ENCODE peak calls at places on chromosomes 2 and 18, in eight cellular contexts. Q is CD14-positive monocyte; B is central memory CD4-positive, alpha-beta T cell; X is CD4-positive, alpha-beta memory T cell; T is ureter; F is ELR; O is activated CD8-positive, alpha-beta memory T cell treated with anti-CD3 and anti-CD28 coated beads, Interleukin-2, amount 50 U/mL, for 4 hours; S is body of pancreas. N is an unnamed sample.

GRCh38 chr18:63082661-63083531 is 236.7 kb downstream of the BCL2 start:
- DNase-seq in Q (no peak), B (no peak), X (no peak), T (no peak), F (peak), O (no peak), S (no peak), N (no peak)

GRCh38 chr2:100959225-100959880 is 42.7 kb upstream of the RPL31 start:
- DNase-seq in Q (no peak), B (no peak), X (no peak), T (no peak), F (peak), O (no peak), S (peak), N (no peak)

GRCh38 chr2:168530980-168531379 is 74.9 kb downstream of the CERS6 start:
- DNase-seq in Q (no peak), B (no peak), X (no peak), T (no peak), F (peak), O (no peak), S (no peak), N (no peak)

GRCh38 chr2:233711312-233712008 is 1.2 kb upstream of the UGT1A5 start:
- DNase-seq in Q (no peak), B (peak), X (peak), T (peak), F (peak), O (peak), S (peak), N (no peak)

GRCh38 chr2:60148717-60149116 is 404.7 kb downstream of the BCL11A start:
- DNase-seq in Q (no peak), B (no peak), X (no peak), T (no peak), F (no peak), O (no peak), S (no peak), N (peak)

GRCh38 chr18:10687161-10687925 is 161.5 kb downstream of the NAPG start:
- DNase-seq in Q (no peak), B (no peak), X (no peak), T (no peak), F (peak), O (no peak), S (no peak), N (peak)

GRCh38 chr2:42622943-42623676 is 54.7 kb downstream of the MTA3 start:
- DNase-seq in Q (no peak), B (no peak), X (no peak), T (no peak), F (no peak), O (no peak), S (no peak), N (no peak)

GRCh38 chr18:80103231-80103630 is 5.8 kb upstream of the ADNP2 start:
- DNase-seq in Q (no peak), B (no peak), X (no peak), T (no peak), F (peak), O (no peak), S (no peak), N (peak)

GRCh38 chr2:226137201-226137811 is 662.3 kb downstream of the IRS1 start:
- DNase-seq in Q (no peak), B (no peak), X (no peak), T (no peak), F (peak), O (no peak), S (no peak), N (no peak)

GRCh38 chr2:207183506-207183905 is 17.8 kb upstream of the KLF7 start:
- DNase-seq in Q (no peak), B (no peak), X (no peak), T (no peak), F (no peak), O (no peak), S (no peak), N (no peak)

GRCh38 chr2:10473121-10473756 is 25.1 kb upstream of the ODC1 start:
- DNase-seq in Q (peak), B (no peak), X (no peak), T (no peak), F (no peak), O (no peak), S (no peak), N (no peak)

GRCh38 chr18:33201509-33201926 is 239.0 kb downstream of the CCDC178 start:
- DNase-seq in Q (no peak), B (no peak), X (no peak), T (no peak), F (no peak), O (no peak), S (peak), N (no peak)

GRCh38 chr2:235098736-235099494 is 147.1 kb downstream of the SH3BP4 start:
- DNase-seq in Q (no peak), B (no peak), X (no peak), T (no peak), F (no peak), O (no peak), S (no peak), N (no peak)

GRCh38 chr2:74576151-74576755 is 21.7 kb downstream of the DOK1 start:
- DNase-seq in Q (no peak), B (no peak), X (no peak), T (no peak), F (no peak), O (no peak), S (no peak), N (no peak)

GRCh38 chr18:68721681-68722583 is 7.0 kb upstream of the TMX3 start:
- DNase-seq in Q (no peak), B (peak), X (peak), T (no peak), F (no peak), O (no peak), S (no peak), N (no peak)

GRCh38 chr2:241629762-241630435 is 7.1 kb downstream of the THAP4 start:
- DNase-seq in Q (no peak), B (no peak), X (no peak), T (no peak), F (no peak), O (no peak), S (no peak), N (no peak)

GRCh38 chr2:173657996-173658717 is 303.5 kb downstream of the CDCA7 start:
- DNase-seq in Q (no peak), B (no peak), X (no peak), T (no peak), F (peak), O (no peak), S (no peak), N (no peak)

GRCh38 chr2:3575534-3576324 is 669 bp downstream of the RPS7 start:
- DNase-seq in Q (no peak), B (peak), X (peak), T (no peak), F (no peak), O (no peak), S (peak), N (no peak)

GRCh38 chr18:63395503-63395902 is 26.8 kb downstream of the VPS4B start:
- DNase-seq in Q (no peak), B (no peak), X (no peak), T (no peak), F (no peak), O (no peak), S (no peak), N (no peak)

GRCh38 chr2:21404827-21405625 is 281.3 kb downstream of the TDRD15 start:
- DNase-seq in Q (no peak), B (no peak), X (no peak), T (no peak), F (peak), O (no peak), S (no peak), N (no peak)

GRCh38 chr2:159209341-159210306 is 76.9 kb downstream of the WDSUB1 start:
- DNase-seq in Q (no peak), B (peak), X (peak), T (peak), F (no peak), O (peak), S (no peak), N (no peak)

GRCh38 chr2:61411109-61411508 is 59.8 kb downstream of the USP34 start:
- DNase-seq in Q (no peak), B (no peak), X (no peak), T (no peak), F (no peak), O (no peak), S (peak), N (no peak)

GRCh38 chr2:54336136-54336976 is 80.3 kb upstream of the TSPYL6 start:
- DNase-seq in Q (no peak), B (no peak), X (no peak), T (no peak), F (peak), O (no peak), S (no peak), N (peak)

GRCh38 chr18:10760986-10761385 is 235.2 kb downstream of the NAPG start:
- DNase-seq in Q (no peak), B (no peak), X (no peak), T (no peak), F (no peak), O (no peak), S (no peak), N (no peak)

GRCh38 chr2:66441651-66442365 is 6.9 kb downstream of the MEIS1 start:
- DNase-seq in Q (no peak), B (no peak), X (no peak), T (no peak), F (peak), O (no peak), S (no peak), N (no peak)

GRCh38 chr18:27005589-27005988 is 140.1 kb upstream of the AQP4 start:
- DNase-seq in Q (no peak), B (no peak), X (no peak), T (no peak), F (peak), O (no peak), S (no peak), N (no peak)

GRCh38 chr2:41720702-41721344 is 327.0 kb upstream of the PKDCC start:
- DNase-seq in Q (no peak), B (no peak), X (no peak), T (no peak), F (peak), O (no peak), S (no peak), N (no peak)

GRCh38 chr2:240429872-240430491 is 5.5 kb upstream of the GPC1 start:
- DNase-seq in Q (peak), B (no peak), X (no peak), T (peak), F (no peak), O (peak), S (peak), N (no peak)

GRCh38 chr2:70959851-70960832 is 18.3 kb upstream of the ANKRD53 start:
- DNase-seq in Q (no peak), B (no peak), X (no peak), T (peak), F (no peak), O (peak), S (peak), N (peak)

GRCh38 chr2:171793691-171794678 is 100.1 kb downstream of the SLC25A12 start:
- DNase-seq in Q (no peak), B (no peak), X (no peak), T (no peak), F (no peak), O (no peak), S (no peak), N (no peak)

GRCh38 chr2:157792345-157793052 is 83.6 kb downstream of the ACVR1 start:
- DNase-seq in Q (no peak), B (no peak), X (no peak), T (no peak), F (peak), O (no peak), S (no peak), N (no peak)

GRCh38 chr18:79466591-79466990 is 70.9 kb downstream of the NFATC1 start:
- DNase-seq in Q (no peak), B (no peak), X (no peak), T (no peak), F (no peak), O (no peak), S (no peak), N (no peak)

GRCh38 chr2:152585830-152586484 is 131.3 kb downstream of the PRPF40A start:
- DNase-seq in Q (no peak), B (no peak), X (no peak), T (no peak), F (peak), O (no peak), S (no peak), N (peak)

GRCh38 chr2:207107551-207107950 is 58.2 kb downstream of the KLF7 start:
- DNase-seq in Q (no peak), B (no peak), X (no peak), T (no peak), F (no peak), O (peak), S (no peak), N (no peak)

N was measured in esophagus muscularis mucosa.